ENCODE peak calls at places on chromosomes 12 and 14, in nine cellular contexts. C, R, Z, J, W, U, M, Q and K are unnamed samples.

GRCh38 chr14:54377501-54377900 is 19.3 kb upstream of the CDKN3 start:
- DNase-seq in Z (no peak), W (no peak), C (no peak), M (no peak), Q (no peak), J (no peak), R (no peak), U (no peak), K (no peak)

GRCh38 chr14:35553808-35554207 is 19.8 kb downstream of the INSM2 start:
- DNase-seq in Q (no peak), U (no peak), C (no peak), M (no peak), W (no peak), J (peak), Z (no peak), R (no peak), K (peak)

GRCh38 chr12:66584673-66585072 is 94.2 kb downstream of the GRIP1 start:
- DNase-seq in Q (no peak), Z (no peak), M (no peak), R (no peak), U (no peak), C (no peak), W (no peak), J (no peak), K (no peak)

GRCh38 chr14:55556929-55557623 is 22.9 kb upstream of the KTN1 start:
- DNase-seq in C (no peak), W (no peak), M (peak), Z (peak), U (no peak), Q (no peak), J (peak), R (no peak), K (peak)

GRCh38 chr12:46360908-46361666 is 11.5 kb downstream of the SLC38A2 start:
- DNase-seq in U (no peak), C (no peak), Q (no peak), W (no peak), R (no peak), M (no peak), Z (no peak), J (peak), K (no peak)

GRCh38 chr12:57735198-57735855 is 3.2 kb downstream of the AGAP2 start:
- DNase-seq in R (no peak), J (no peak), Z (no peak), W (peak), M (no peak), C (no peak), U (no peak), Q (no peak), K (no peak)

GRCh38 chr12:9387450-9387849 is 179.3 kb upstream of the PZP start:
- DNase-seq in Z (no peak), U (no peak), C (no peak), Q (no peak), J (no peak), R (no peak), W (no peak), M (no peak), K (no peak)

GRCh38 chr12:83823386-83824045 is 1089.1 kb downstream of the SLC6A15 start:
- DNase-seq in R (no peak), W (peak), J (peak), U (peak), Q (no peak), M (no peak), C (no peak), Z (no peak), K (no peak)

GRCh38 chr14:76293221-76293620 is 82.7 kb upstream of the ESRRB start:
- DNase-seq in Z (no peak), C (no peak), J (no peak), M (no peak), R (no peak), W (no peak), U (no peak), Q (no peak), K (no peak)

GRCh38 chr14:73712540-73713141 is 1.5 kb downstream of the PNMA1 start:
- DNase-seq in J (no peak), C (no peak), M (no peak), W (no peak), Q (no peak), Z (no peak), U (peak), R (no peak), K (no peak)

GRCh38 chr14:106845286-106846087 is 1319.1 kb downstream of the TMEM121 start:
- DNase-seq in R (no peak), J (no peak), W (peak), M (no peak), C (no peak), Z (no peak), U (peak), Q (peak), K (no peak)

GRCh38 chr12:92412931-92413685 is 267.5 kb upstream of the BTG1 start:
- DNase-seq in R (no peak), Q (no peak), W (no peak), Z (no peak), C (no peak), U (no peak), M (no peak), J (no peak), K (no peak)

GRCh38 chr12:12562016-12562483 is 613 bp downstream of the DUSP16 start:
- DNase-seq in W (no peak), J (peak), R (no peak), Q (peak), U (peak), Z (peak), C (peak), M (no peak), K (no peak)

GRCh38 chr14:91985008-91985407 is 37.5 kb upstream of the FBLN5 start:
- DNase-seq in J (peak), R (no peak), Q (no peak), M (no peak), Z (no peak), W (no peak), U (no peak), C (no peak), K (no peak)

GRCh38 chr14:104982548-104983230 is 2.9 kb upstream of the CLBA1 start:
- DNase-seq in W (no peak), R (no peak), C (no peak), M (no peak), Q (no peak), U (no peak), Z (no peak), J (no peak), K (no peak)

GRCh38 chr14:73786942-73787759 is 64.5 kb upstream of the PTGR2 start:
- DNase-seq in J (peak), R (no peak), C (peak), W (no peak), Z (peak), U (peak), M (no peak), Q (peak), K (no peak)

GRCh38 chr14:30194769-30195168 is 267.1 kb upstream of the PRKD1 start:
- DNase-seq in Z (no peak), C (no peak), W (no peak), R (no peak), J (peak), Q (no peak), U (no peak), M (peak), K (peak)

GRCh38 chr12:48717252-48717695 is 767 bp upstream of the CCNT1 start:
- DNase-seq in U (peak), R (no peak), C (no peak), J (peak), Z (no peak), M (no peak), Q (no peak), W (no peak), K (no peak)

GRCh38 chr14:69715725-69716482 is 51.0 kb upstream of the SRSF5 start:
- DNase-seq in Z (peak), J (peak), M (peak), C (no peak), R (no peak), W (no peak), Q (no peak), U (no peak), K (peak)

GRCh38 chr14:36208690-36209278 is 32.3 kb upstream of the PTCSC3 start:
- DNase-seq in W (peak), M (no peak), Z (no peak), C (no peak), J (no peak), U (no peak), R (no peak), Q (no peak), K (no peak)

GRCh38 chr12:122130150-122130549 is 43.9 kb downstream of the IL31 start:
- DNase-seq in C (no peak), M (peak), J (no peak), W (no peak), U (no peak), Z (no peak), R (no peak), Q (no peak), K (no peak)

GRCh38 chr12:132445884-132446471 is 44.0 kb upstream of the FBRSL1 start:
- DNase-seq in M (peak), C (no peak), R (no peak), J (peak), W (peak), Z (peak), U (no peak), Q (peak), K (peak)

GRCh38 chr12:89707623-89707991 is 1.0 kb downstream of the ATP2B1 start:
- DNase-seq in R (no peak), M (no peak), Z (no peak), U (peak), C (no peak), W (peak), J (no peak), Q (peak), K (no peak)

GRCh38 chr12:55814257-55814656 is 3.3 kb downstream of the SARNP start:
- DNase-seq in C (no peak), M (no peak), U (no peak), J (no peak), Z (no peak), R (no peak), Q (no peak), W (no peak), K (no peak)

GRCh38 chr12:128286970-128287369 is 20.0 kb downstream of the TMEM132C start:
- DNase-seq in R (no peak), W (no peak), Z (no peak), M (no peak), J (peak), U (no peak), Q (no peak), C (no peak), K (no peak)

GRCh38 chr12:112963227-112963861 is 15.0 kb upstream of the OAS2 start:
- DNase-seq in Z (no peak), Q (no peak), C (no peak), R (no peak), W (no peak), U (no peak), M (no peak), J (no peak), K (no peak)

GRCh38 chr14:104778694-104779331 is 16.7 kb downstream of the AKT1 start:
- DNase-seq in J (no peak), Z (no peak), U (no peak), C (no peak), R (no peak), Q (peak), M (no peak), W (no peak), K (no peak)

GRCh38 chr12:131869871-131870418 is 24.5 kb upstream of the ULK1 start:
- DNase-seq in J (peak), W (no peak), Q (no peak), C (no peak), Z (no peak), M (no peak), U (peak), R (no peak), K (peak)

GRCh38 chr12:3218150-3218845 is 141.1 kb downstream of the TSPAN9 start:
- DNase-seq in Z (peak), W (no peak), J (peak), Q (no peak), R (no peak), U (peak), M (peak), C (no peak), K (no peak)

GRCh38 chr12:112185093-112185923 is 59.9 kb downstream of the TRAFD1 start:
- DNase-seq in M (no peak), R (no peak), Z (no peak), J (no peak), W (no peak), Q (no peak), C (no peak), U (no peak), K (no peak)

GRCh38 chr14:79265366-79265765 is 945.9 kb downstream of the DIO2 start:
- DNase-seq in C (no peak), R (no peak), Q (no peak), M (peak), Z (no peak), U (no peak), W (no peak), J (no peak), K (no peak)

GRCh38 chr12:8662592-8662991 is at the start of gene MFAP5:
- DNase-seq in Q (no peak), C (no peak), Z (peak), R (no peak), M (no peak), J (peak), W (no peak), U (no peak), K (peak)

GRCh38 chr14:32593290-32593942 is 264.3 kb downstream of the AKAP6 start:
- DNase-seq in J (peak), C (no peak), Q (no peak), Z (no peak), M (peak), U (no peak), W (no peak), R (no peak), K (peak)

GRCh38 chr12:106136263-106136662 is 2.5 kb downstream of the NUAK1 start:
- DNase-seq in Z (peak), U (peak), W (peak), J (peak), C (peak), M (no peak), R (no peak), Q (peak), K (no peak)

GRCh38 chr14:24943024-24943423 is 106.9 kb downstream of the STXBP6 start:
- DNase-seq in R (no peak), C (no peak), U (no peak), M (no peak), Z (peak), Q (no peak), W (no peak), J (peak), K (no peak)

GRCh38 chr12:57001448-57001906 is 4.9 kb downstream of the ZBTB39 start:
- DNase-seq in Z (peak), C (no peak), M (no peak), U (peak), W (peak), Q (peak), J (peak), R (no peak), K (no peak)

GRCh38 chr14:64971452-64971889 is 665 bp downstream of the RAB15 start:
- DNase-seq in R (no peak), W (no peak), M (no peak), U (peak), C (no peak), Q (no peak), Z (no peak), J (no peak), K (no peak)

GRCh38 chr12:116444590-116444943 is 114.6 kb upstream of the MAP1LC3B2 start:
- DNase-seq in J (no peak), Z (no peak), Q (no peak), R (no peak), W (no peak), U (no peak), C (no peak), M (no peak), K (no peak)

GRCh38 chr12:59808317-59808910 is 212.6 kb downstream of the SLC16A7 start:
- DNase-seq in R (no peak), C (no peak), W (peak), Z (no peak), M (no peak), Q (no peak), U (peak), J (peak), K (no peak)